ENCODE peak calls at places on chromosomes 1 and 21, in four cellular contexts. W, I, N and S are unnamed samples. For H3K9me3, the result is how much of the 10 kb centered on the place peaks cover.

GRCh38 chr1:3905953-3906671 is 6.0 kb upstream of the C1orf174 start:
- DNase-seq in W (no peak), I (no peak), N (no peak), S (no peak)

GRCh38 chr1:66294692-66295384 is 239.1 kb upstream of the SGIP1 start:
- DNase-seq in W (no peak), I (no peak), N (no peak), S (no peak)

GRCh38 chr1:165539306-165539705 is 4.5 kb upstream of the LRRC52 start:
- DNase-seq in W (no peak), I (no peak), N (no peak), S (no peak)

GRCh38 chr1:107264561-107264960 is 123.7 kb downstream of the NTNG1 start:
- DNase-seq in W (no peak), I (no peak), N (no peak), S (no peak)

GRCh38 chr1:75129660-75130311 is 4.4 kb upstream of the LHX8 start:
- DNase-seq in W (no peak), I (no peak), N (no peak), S (no peak)

GRCh38 chr1:7267493-7267892 is 482.2 kb downstream of the CAMTA1 start:
- DNase-seq in W (no peak), I (no peak), N (no peak), S (no peak)

GRCh38 chr1:109466440-109467300 is at the start of gene SYPL2:
- DNase-seq in W (peak), I (peak), N (no peak), S (peak)

GRCh38 chr1:15276691-15277090 is 29.7 kb downstream of the FHAD1 start:
- DNase-seq in W (no peak), I (no peak), N (no peak), S (no peak)

GRCh38 chr1:21891081-21891480 is 46.0 kb downstream of the HSPG2 start:
- DNase-seq in W (no peak), I (no peak), N (no peak), S (no peak)

GRCh38 chr1:72481420-72481819 is 199.1 kb upstream of the NEGR1 start:
- DNase-seq in W (no peak), I (no peak), N (no peak), S (no peak)

GRCh38 chr1:229570891-229571516 is 12.5 kb upstream of the ABCB10 start:
- DNase-seq in W (no peak), I (no peak), N (no peak), S (no peak)

GRCh38 chr1:240352769-240353168 is 259.2 kb downstream of the GREM2 start:
- DNase-seq in W (no peak), I (no peak), N (no peak), S (no peak)

GRCh38 chr1:18941221-18942141 is 15.0 kb downstream of the IFFO2 start:
- DNase-seq in W (peak), I (no peak), N (no peak), S (peak)

GRCh38 chr1:151131832-151132675 is 14.4 kb downstream of the SEMA6C start:
- DNase-seq in W (peak), I (peak), N (no peak), S (peak)

GRCh38 chr1:234656981-234657651 is 47.1 kb upstream of the IRF2BP2 start:
- DNase-seq in W (no peak), I (peak), N (no peak), S (no peak)

GRCh38 chr21:34266322-34266721 is 97.5 kb upstream of the KCNE2 start:
- DNase-seq in W (no peak), I (no peak), N (no peak), S (no peak)

GRCh38 chr1:58576727-58577675 is at the start of gene TACSTD2:
- DNase-seq in W (peak), I (peak), N (no peak), S (no peak)

GRCh38 chr1:86965012-86965826 is 50.8 kb downstream of the HS2ST1 start:
- DNase-seq in W (no peak), I (no peak), N (no peak), S (peak)

GRCh38 chr1:31574749-31575372 is 1.5 kb upstream of the TINAGL1 start:
- DNase-seq in W (no peak), I (no peak), N (no peak), S (no peak)

GRCh38 chr1:65979145-65979544 is 186.4 kb downstream of the PDE4B start:
- DNase-seq in W (no peak), I (no peak), N (no peak), S (no peak)

GRCh38 chr1:166974647-166975345 is 544 bp downstream of the ILDR2 start:
- DNase-seq in W (no peak), I (no peak), N (no peak), S (no peak)

GRCh38 chr21:45482899-45483821 is 59.1 kb downstream of the SLC19A1 start:
- DNase-seq in W (peak), I (no peak), N (no peak), S (peak)

GRCh38 chr1:22411589-22411988 is 40.1 kb upstream of the ZBTB40 start:
- DNase-seq in W (no peak), I (no peak), N (no peak), S (no peak)

GRCh38 chr1:2432519-2432918 is 20.2 kb upstream of the PEX10 start:
- DNase-seq in W (no peak), I (no peak), N (no peak), S (no peak)

GRCh38 chr1:116104667-116105066 is 6.5 kb upstream of the MAB21L3 start:
- DNase-seq in W (no peak), I (no peak), N (no peak), S (no peak)

GRCh38 chr1:54054438-54054749 is 986 bp downstream of the TCEANC2 start:
- DNase-seq in W (no peak), I (no peak), N (no peak), S (no peak)

GRCh38 chr1:12159826-12160225 is 7.0 kb upstream of the TNFRSF1B start:
- DNase-seq in W (peak), I (no peak), N (peak), S (no peak)

GRCh38 chr1:73160759-73161158 is 878.4 kb upstream of the NEGR1 start:
- DNase-seq in W (no peak), I (no peak), N (no peak), S (no peak)

GRCh38 chr21:36255650-36256047 is 64.3 kb upstream of the MORC3 start:
- DNase-seq in W (no peak), I (no peak), N (no peak), S (no peak)

GRCh38 chr21:39715804-39716397 is 29.1 kb upstream of the IGSF5 start:
- DNase-seq in W (no peak), I (peak), N (no peak), S (peak)

GRCh38 chr1:101259744-101260148 is 22.9 kb downstream of the S1PR1 start:
- DNase-seq in W (no peak), I (no peak), N (no peak), S (no peak)

GRCh38 chr1:198771562-198772153 is 132.8 kb downstream of the PTPRC start:
- DNase-seq in W (no peak), I (no peak), N (no peak), S (no peak)

GRCh38 chr1:28122183-28122582 is 33.8 kb upstream of the EYA3 start:
- DNase-seq in W (no peak), I (no peak), N (no peak), S (no peak)

GRCh38 chr1:84720275-84720780 is 30.1 kb upstream of the SSX2IP start:
- DNase-seq in W (no peak), I (no peak), N (no peak), S (no peak)

GRCh38 chr1:202760589-202760988 is 47.6 kb downstream of the KDM5B start:
- DNase-seq in W (no peak), I (no peak), N (no peak), S (no peak)

GRCh38 chr21:19913995-19914394 is 1084.2 kb upstream of the NCAM2 start:
- DNase-seq in W (no peak), I (no peak), N (no peak), S (no peak)

GRCh38 chr21:19908386-19908785 is 1089.8 kb upstream of the NCAM2 start:
- DNase-seq in W (no peak), I (no peak), N (no peak), S (no peak)
- H3K27ac ChIP-seq in W (no peak), I (no peak), N (no peak), S (no peak)

DNA sequence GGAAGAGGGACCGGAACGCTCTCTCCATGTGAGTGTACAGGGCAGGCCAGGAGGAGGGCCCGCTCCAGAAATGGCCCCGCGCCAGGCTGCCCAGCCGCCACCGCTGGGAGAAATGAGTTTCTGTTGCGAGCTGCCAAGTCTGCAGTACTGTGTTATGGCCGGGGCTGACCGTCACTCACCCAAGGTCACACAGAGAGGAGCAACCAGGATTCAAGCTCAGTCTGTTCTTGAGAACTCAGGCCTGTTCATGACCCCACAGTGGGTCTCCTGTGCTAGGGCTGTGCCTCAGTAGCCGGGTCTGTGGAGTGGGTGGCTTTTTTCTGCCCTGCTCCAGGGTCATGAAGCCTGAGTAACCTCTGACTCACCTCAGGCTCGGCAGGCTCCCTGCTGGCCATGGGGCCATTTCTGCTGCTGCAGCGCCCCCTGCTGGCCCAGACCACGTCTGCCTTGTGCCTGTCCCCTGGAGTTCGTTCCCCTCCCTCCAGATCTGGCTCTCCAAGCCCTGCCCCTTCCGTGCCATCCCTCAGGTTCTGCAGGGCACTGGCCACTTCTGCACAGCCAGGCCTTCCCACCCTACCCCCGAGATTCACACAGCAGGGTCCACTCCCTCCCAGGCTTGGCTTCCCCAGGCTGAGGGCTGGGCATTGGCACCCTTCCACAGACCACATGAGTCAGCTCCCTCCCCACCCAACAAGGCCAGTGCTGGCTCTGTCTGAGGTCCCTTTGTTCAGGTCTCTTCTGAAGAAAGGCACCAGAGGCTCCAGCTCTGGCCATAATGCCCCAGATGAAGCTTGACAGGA is 51.8 kb downstream of the EDN2 start:
- DNase-seq in W (peak), I (peak), N (peak), S (peak)
- H3K4me3 ChIP-seq in W (peak), I (no peak), N (no peak), S (no peak)

DNA sequence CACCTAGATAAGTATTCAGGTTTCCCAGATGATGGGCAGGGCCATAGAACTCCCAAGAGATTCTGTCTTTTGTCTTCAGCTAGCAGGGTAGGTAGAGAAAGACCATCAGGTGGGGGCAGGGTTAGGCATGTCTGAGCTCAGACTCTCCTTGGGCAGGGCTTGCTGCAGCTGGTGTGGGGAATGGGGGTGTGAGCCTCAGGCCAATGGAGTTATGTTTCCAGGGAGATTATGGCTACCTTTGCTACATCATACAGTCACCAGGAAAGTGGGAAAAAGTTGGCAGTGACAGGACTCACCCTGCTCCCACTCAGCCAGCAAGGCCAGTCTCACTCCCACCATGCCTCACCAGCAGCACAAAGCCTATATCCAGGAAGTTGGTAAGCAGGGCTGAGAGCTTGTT is 77.8 kb downstream of the DRAM2 start:
- DNase-seq in W (no peak), I (no peak), N (no peak), S (no peak)
- H3K9me3 ChIP-seq in W (under half), I (under half), N (under half), S (under half)

GRCh38 chr1:158022554-158023278 is 29.3 kb downstream of the KIRREL1 start:
- DNase-seq in W (no peak), I (no peak), N (no peak), S (no peak)

GRCh38 chr1:158020877-158021630 is 27.6 kb downstream of the KIRREL1 start:
- DNase-seq in W (no peak), I (no peak), N (no peak), S (no peak)

GRCh38 chr1:158019177-158019868 is 25.9 kb downstream of the KIRREL1 start:
- DNase-seq in W (no peak), I (peak), N (no peak), S (peak)

GRCh38 chr1:158024737-158025136 is 31.3 kb downstream of the KIRREL1 start:
- DNase-seq in W (no peak), I (no peak), N (no peak), S (no peak)

DNA sequence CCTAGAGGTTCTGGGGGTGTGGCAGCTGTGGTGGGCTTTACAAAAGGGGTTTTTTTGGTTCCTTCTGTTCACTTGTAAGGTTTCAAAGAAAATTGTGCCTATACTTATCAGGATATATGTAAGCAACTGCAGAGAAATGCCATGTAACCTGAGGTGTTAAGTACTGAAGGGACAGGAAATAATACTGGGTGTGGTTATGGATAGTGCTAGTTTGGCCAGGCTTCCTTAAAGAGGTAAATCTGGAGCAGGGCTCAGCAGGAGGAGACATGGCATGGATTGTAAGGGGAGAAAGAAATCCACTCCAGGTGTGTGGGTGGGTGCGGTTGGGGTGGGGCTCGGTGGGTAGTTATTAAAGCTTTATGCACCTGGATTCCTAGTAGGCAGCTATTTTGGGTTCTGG is 28.3 kb downstream of the KIRREL1 start:
- DNase-seq in W (no peak), I (no peak), N (no peak), S (no peak)
- H3K27ac ChIP-seq in W (no peak), I (peak), N (no peak), S (peak)

GRCh38 chr1:46184920-46185658 is 8.8 kb upstream of the P3R3URF start:
- DNase-seq in W (no peak), I (no peak), N (no peak), S (no peak)

GRCh38 chr1:46186076-46186475 is 9.8 kb upstream of the P3R3URF start:
- DNase-seq in W (no peak), I (no peak), N (no peak), S (no peak)

GRCh38 chr1:46183926-46184557 is 7.8 kb upstream of the P3R3URF start:
- DNase-seq in W (no peak), I (no peak), N (no peak), S (no peak)

GRCh38 chr1:46181343-46182260 is 5.3 kb upstream of the P3R3URF start:
- DNase-seq in W (no peak), I (peak), N (no peak), S (no peak)

DNA sequence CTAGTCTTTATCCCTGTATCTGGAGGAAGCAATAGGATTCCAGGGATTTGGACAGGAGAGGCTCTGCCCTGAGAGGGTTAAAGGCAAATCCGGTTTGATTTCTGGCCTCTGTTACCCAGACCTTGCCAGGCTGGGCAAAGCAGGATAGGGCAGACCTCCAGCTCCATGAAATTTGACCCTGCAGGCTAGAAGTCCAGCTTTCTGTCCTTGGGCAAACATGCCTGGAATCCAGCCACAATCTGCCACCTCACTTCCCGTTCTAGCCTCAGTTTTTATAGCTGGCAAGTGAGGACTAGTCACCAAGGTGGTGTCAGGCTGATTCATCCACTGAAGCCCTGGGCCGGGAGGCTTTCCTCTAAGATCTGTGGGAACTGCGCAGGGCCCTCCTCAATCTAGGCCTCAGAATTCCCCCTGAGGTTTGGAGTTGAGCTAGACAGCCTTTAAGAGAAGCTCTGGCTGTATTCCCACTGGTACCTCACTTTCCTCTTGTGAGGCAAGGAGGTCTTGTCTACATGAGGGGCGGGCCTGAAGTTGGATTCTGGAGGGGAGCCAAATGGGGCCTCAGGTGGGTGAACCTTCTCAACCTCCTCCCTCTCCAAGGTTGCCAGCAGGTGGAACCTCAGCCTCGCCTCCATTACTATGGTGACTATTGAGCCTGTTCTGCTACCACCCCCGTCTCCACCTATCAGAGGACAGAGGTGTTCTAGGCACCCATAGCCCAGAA is 7.0 kb upstream of the P3R3URF start:
- DNase-seq in W (peak), I (peak), N (no peak), S (peak)
- H3K4me3 ChIP-seq in W (no peak), I (no peak), N (no peak), S (no peak)

GRCh38 chr21:15526793-15527192 is 203.0 kb upstream of the USP25 start:
- DNase-seq in W (no peak), I (no peak), N (no peak), S (no peak)
- H3K9me3 ChIP-seq in W (under half), I (under half), N (under half), S (under half)

DNA sequence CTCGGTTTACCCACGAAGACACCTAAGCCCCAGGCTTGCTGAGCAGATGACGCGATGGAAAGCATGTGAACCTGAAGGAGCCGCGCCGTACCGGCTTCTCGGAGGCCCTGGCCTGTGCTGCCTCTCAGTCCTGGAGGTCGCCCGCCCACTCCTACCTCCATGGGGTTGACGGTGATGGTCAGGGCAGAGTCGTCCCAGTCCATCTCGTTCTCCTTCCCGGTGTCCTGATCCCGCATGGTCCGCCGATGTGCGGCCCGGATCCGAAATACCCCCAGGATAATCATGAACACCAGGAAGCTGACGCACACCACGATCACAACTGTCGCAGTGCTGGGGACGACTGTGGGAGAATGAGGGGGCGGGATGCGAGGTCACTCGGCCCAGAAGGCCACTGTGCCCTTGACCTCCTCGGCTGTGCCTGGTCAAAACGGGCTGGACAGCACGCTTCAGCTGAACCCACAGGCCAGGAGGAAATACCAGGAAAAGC is 79.6 kb downstream of the PIK3CD start:
- DNase-seq in W (peak), I (no peak), N (no peak), S (no peak)
- H3K27ac ChIP-seq in W (no peak), I (no peak), N (peak), S (no peak)

GRCh38 chr1:9718006-9718680 is 66.6 kb downstream of the PIK3CD start:
- DNase-seq in W (no peak), I (no peak), N (no peak), S (no peak)
- H3K4me3 ChIP-seq in W (no peak), I (no peak), N (peak), S (peak)

GRCh38 chr1:80579055-80579454 is 1221.7 kb upstream of the ADGRL2 start:
- DNase-seq in W (no peak), I (no peak), N (no peak), S (no peak)
- H3K9me3 ChIP-seq in W (under half), I (under half), N (under half), S (under half)